ENCODE peak calls at places on chromosomes 3 and 15, in eight cellular contexts. D is A549, E is esophagus squamous epithelium, R is heart left ventricle, I is lower leg skin, A is GM12892, B is Peyer's patch, S is ovary. T is an unnamed sample.

GRCh38 chr15:35751421-35752133 is 205.6 kb upstream of the DPH6 start:
- DNase-seq in B (no peak), E (no peak), I (peak), R (peak), S (peak), A (no peak), D (peak), T (peak)

GRCh38 chr15:51793521-51793920 is 35.9 kb upstream of the TMOD3 start:
- DNase-seq in B (no peak), E (no peak), S (peak), A (no peak), D (no peak), R (peak), I (no peak), T (no peak)

GRCh38 chr3:40873456-40873855 is 325.8 kb upstream of the CTNNB1 start:
- DNase-seq in D (no peak), A (no peak), S (no peak), E (no peak), B (no peak), R (no peak), I (no peak), T (no peak)

GRCh38 chr3:60262546-60262945 is 988.7 kb downstream of the FHIT start:
- DNase-seq in D (no peak), A (no peak), S (no peak), B (no peak), R (no peak), I (no peak), E (no peak), T (no peak)

GRCh38 chr3:129195731-129196256 is 12.1 kb upstream of the CNBP start:
- DNase-seq in R (peak), S (peak), E (no peak), A (no peak), B (no peak), I (no peak), D (peak), T (no peak)

GRCh38 chr15:74365619-74366445 is 1.6 kb downstream of the CYP11A1 start:
- DNase-seq in S (peak), D (no peak), A (no peak), E (no peak), B (peak), I (peak), R (peak), T (peak)

GRCh38 chr3:160343132-160343531 is 55.9 kb downstream of the IFT80 start:
- DNase-seq in S (no peak), B (no peak), A (no peak), E (no peak), R (no peak), D (peak), I (no peak), T (no peak)

GRCh38 chr3:134369231-134369741 is 5.0 kb downstream of the AMOTL2 start:
- DNase-seq in R (no peak), D (no peak), I (peak), E (no peak), A (no peak), S (no peak), B (no peak), T (peak)

GRCh38 chr15:74349241-74349766 is 18.1 kb downstream of the CYP11A1 start:
- DNase-seq in B (no peak), I (no peak), D (no peak), S (no peak), A (no peak), R (no peak), E (no peak), T (no peak)

GRCh38 chr3:175399156-175399840 is 540.2 kb downstream of the NAALADL2 start:
- DNase-seq in R (no peak), B (no peak), D (no peak), I (no peak), E (no peak), A (no peak), S (no peak), T (no peak)

GRCh38 chr15:61890106-61890505 is 170.1 kb downstream of the VPS13C start:
- DNase-seq in D (peak), B (no peak), S (no peak), A (no peak), I (no peak), E (no peak), R (no peak), T (no peak)

GRCh38 chr3:41290736-41291135 is 91.4 kb downstream of the CTNNB1 start:
- DNase-seq in I (no peak), S (no peak), E (no peak), B (no peak), R (no peak), D (no peak), A (no peak), T (no peak)

GRCh38 chr3:3127432-3128010 is 781 bp downstream of the TRNT1 start:
- DNase-seq in D (peak), R (no peak), I (no peak), E (peak), B (no peak), A (no peak), S (no peak), T (no peak)

GRCh38 chr3:42247576-42248027 is 18.4 kb downstream of the CCK start:
- DNase-seq in R (no peak), A (no peak), S (no peak), E (no peak), B (no peak), D (peak), I (no peak), T (no peak)

GRCh38 chr3:170178631-170179030 is 2.9 kb downstream of the PHC3 start:
- DNase-seq in S (no peak), A (no peak), R (no peak), I (no peak), B (no peak), D (no peak), E (no peak), T (no peak)

GRCh38 chr15:85463273-85463937 is 83.0 kb downstream of the AKAP13 start:
- DNase-seq in R (no peak), A (no peak), E (no peak), I (no peak), S (no peak), D (no peak), B (no peak), T (no peak)

GRCh38 chr15:72339777-72340177 is 19.8 kb upstream of the CELF6 start:
- DNase-seq in I (no peak), E (no peak), A (no peak), S (no peak), D (peak), B (no peak), R (no peak), T (no peak)

GRCh38 chr15:44537728-44538240 is 837 bp downstream of the EIF3J start:
- DNase-seq in R (no peak), B (no peak), D (peak), A (no peak), I (no peak), E (no peak), S (no peak), T (no peak)

GRCh38 chr3:17979248-17979647 is 236.8 kb upstream of the TBC1D5 start:
- DNase-seq in I (no peak), S (no peak), E (no peak), R (no peak), B (no peak), A (no peak), D (peak), T (no peak)

GRCh38 chr3:150921207-150921606 is 16.0 kb upstream of the MINDY4B start:
- DNase-seq in B (no peak), S (no peak), R (no peak), A (no peak), D (no peak), I (no peak), E (no peak), T (no peak)

GRCh38 chr15:75620776-75621536 is 4.6 kb downstream of the SNUPN start:
- DNase-seq in I (peak), B (no peak), R (peak), A (no peak), S (peak), E (peak), D (peak), T (peak)

GRCh38 chr3:172415323-172415722 is 32.9 kb downstream of the GHSR start:
- DNase-seq in D (no peak), A (no peak), I (no peak), S (no peak), E (no peak), R (no peak), B (no peak), T (no peak)

GRCh38 chr3:61222428-61222827 is 28.8 kb downstream of the FHIT start:
- DNase-seq in D (no peak), R (no peak), S (no peak), E (no peak), A (no peak), B (no peak), I (no peak), T (no peak)

GRCh38 chr15:85312925-85313324 is 67.5 kb upstream of the AKAP13 start:
- DNase-seq in A (no peak), D (no peak), R (no peak), E (no peak), I (no peak), S (no peak), B (no peak), T (no peak)

GRCh38 chr15:89197503-89197971 is 23.8 kb downstream of the RLBP1 start:
- DNase-seq in R (no peak), E (no peak), A (no peak), S (no peak), I (no peak), D (no peak), B (no peak), T (peak)

GRCh38 chr15:99614749-99615288 is 49.0 kb downstream of the MEF2A start:
- DNase-seq in A (no peak), D (no peak), I (no peak), B (no peak), R (no peak), S (no peak), E (no peak), T (no peak)

GRCh38 chr3:140167600-140168281 is 232.8 kb downstream of the CLSTN2 start:
- DNase-seq in I (no peak), S (no peak), E (no peak), D (no peak), A (no peak), R (no peak), B (no peak), T (no peak)

DNA sequence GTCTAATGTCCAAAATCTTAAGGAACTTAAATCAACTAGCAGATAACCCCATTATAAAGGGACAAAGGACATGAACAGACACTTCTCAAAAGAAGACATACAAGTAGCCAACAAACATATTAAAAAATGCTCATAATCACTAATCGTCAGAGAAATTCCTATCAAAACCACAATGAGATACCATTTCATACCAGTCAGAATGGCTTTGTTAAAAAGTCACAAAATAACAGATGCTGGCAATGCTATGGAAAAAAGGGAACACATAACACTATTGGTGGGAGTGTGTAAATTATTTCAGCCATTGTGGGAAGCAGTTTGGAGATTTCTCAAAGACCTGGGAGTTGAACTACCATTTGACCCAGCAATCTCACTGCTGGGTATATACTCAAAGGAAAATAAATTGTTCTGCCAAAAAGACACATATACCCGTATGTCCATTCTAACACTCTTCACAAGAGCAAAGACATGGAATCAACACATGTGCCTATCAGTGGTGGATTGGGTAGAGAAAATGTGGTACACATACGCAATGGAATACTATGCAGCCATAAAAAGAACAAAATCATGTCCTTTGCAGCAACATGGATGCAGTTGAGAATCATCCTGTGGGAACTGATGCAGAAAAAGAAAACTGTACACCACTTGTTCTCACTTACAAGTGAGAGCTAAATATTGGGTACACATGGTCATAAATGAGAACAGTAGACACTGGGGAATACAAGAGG is 78.5 kb downstream of the TCF12 start:
- DNase-seq in R (no peak), D (no peak), E (no peak), S (no peak), I (no peak), A (no peak), B (no peak), T (no peak)
- TF ChIP-seq POLR2A in R (no peak), D (no peak), E (no peak), S (no peak), I (no peak), A (no peak), B (no peak), T (no peak)

GRCh38 chr3:158494657-158495056 is 76.3 kb upstream of the MLF1 start:
- DNase-seq in E (no peak), B (no peak), A (no peak), D (no peak), I (no peak), S (no peak), R (no peak), T (no peak)
- TF ChIP-seq POLR2A in E (no peak), B (no peak), A (no peak), D (no peak), I (no peak), S (no peak), R (no peak), T (no peak)

DNA sequence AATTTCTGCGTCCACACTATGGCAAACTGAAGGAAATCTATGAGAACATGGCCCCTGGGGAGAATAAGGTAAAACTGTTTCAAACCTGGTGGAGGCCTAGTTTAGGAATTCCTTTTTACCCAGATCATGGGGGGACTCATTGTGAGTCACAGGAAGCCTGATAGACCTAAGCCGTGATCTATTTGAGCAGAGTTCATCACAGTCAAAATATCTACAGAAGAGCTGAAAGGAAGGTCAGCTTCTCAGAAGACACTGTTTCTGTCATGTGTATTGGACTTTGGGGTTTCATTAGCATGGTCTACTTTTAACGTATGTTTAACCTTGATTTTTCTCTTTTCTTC is 1.3 kb downstream of the PSMD2 start:
- DNase-seq in A (no peak), S (no peak), B (no peak), D (no peak), R (no peak), E (no peak), I (no peak), T (no peak)
- TF ChIP-seq POLR2A in A (no peak), S (no peak), B (no peak), D (no peak), R (no peak), E (no peak), I (no peak), T (no peak)

GRCh38 chr3:10306156-10306555 is 13.4 kb upstream of the GHRL start:
- DNase-seq in I (no peak), D (no peak), B (no peak), A (no peak), E (no peak), S (no peak), R (no peak), T (no peak)

GRCh38 chr3:10305331-10305902 is 12.7 kb upstream of the GHRL start:
- DNase-seq in B (no peak), E (no peak), A (no peak), S (no peak), R (no peak), I (no peak), D (no peak), T (no peak)

GRCh38 chr3:10303105-10303504 is 10.4 kb upstream of the GHRL start:
- DNase-seq in E (no peak), I (no peak), D (no peak), S (no peak), A (no peak), B (no peak), R (no peak), T (no peak)

GRCh38 chr3:10303785-10304184 is 11.0 kb upstream of the GHRL start:
- DNase-seq in R (no peak), I (no peak), A (no peak), E (no peak), S (no peak), B (no peak), D (no peak), T (no peak)

GRCh38 chr3:10304905-10305304 is 12.2 kb upstream of the GHRL start:
- DNase-seq in D (no peak), R (no peak), B (no peak), S (no peak), A (no peak), E (no peak), I (no peak), T (no peak)
- TF ChIP-seq POLR2A in D (no peak), R (no peak), B (no peak), S (no peak), A (no peak), E (no peak), I (no peak), T (no peak)

GRCh38 chr15:66036859-66037258 is 167.6 kb downstream of the RAB11A start:
- DNase-seq in B (no peak), D (no peak), A (no peak), R (no peak), E (no peak), I (no peak), S (no peak), T (no peak)
- TF ChIP-seq POLR2A in B (no peak), D (no peak), A (no peak), R (no peak), E (no peak), I (no peak), S (no peak), T (no peak)

GRCh38 chr3:126750760-126751129 is 46.7 kb downstream of the CHCHD6 start:
- DNase-seq in R (no peak), S (no peak), E (no peak), I (peak), B (no peak), D (no peak), A (no peak), T (no peak)
- TF ChIP-seq POLR2A in R (no peak), S (no peak), E (no peak), I (no peak), B (no peak), D (no peak), A (no peak), T (no peak)

GRCh38 chr3:14525685-14526631 is 14.2 kb downstream of the GRIP2 start:
- DNase-seq in R (peak), A (no peak), D (no peak), I (no peak), B (peak), S (peak), E (no peak), T (no peak)
- TF ChIP-seq POLR2A in R (no peak), A (no peak), D (no peak), I (no peak), B (no peak), S (no peak), E (no peak), T (no peak)

DNA sequence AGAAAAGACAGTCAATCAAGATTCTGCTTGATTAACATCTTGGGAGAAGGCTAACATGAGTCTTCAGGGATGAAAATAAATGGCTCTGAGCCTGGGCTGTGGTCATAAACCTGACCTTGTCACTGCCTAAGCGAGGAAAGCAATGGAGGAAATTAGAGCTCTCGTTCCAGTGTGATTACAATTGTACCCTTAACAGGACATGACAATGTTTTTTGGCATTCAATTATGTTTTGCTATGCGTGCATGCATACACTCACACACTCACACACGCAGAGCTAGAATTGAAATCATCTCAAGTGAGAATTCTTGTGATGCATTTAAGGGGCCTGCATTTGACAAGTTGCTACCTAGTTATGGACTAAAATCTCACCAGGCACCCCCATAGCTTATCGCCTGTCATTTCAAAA is 24.1 kb downstream of the ZNF80 start:
- DNase-seq in B (no peak), I (no peak), E (no peak), D (no peak), R (no peak), A (no peak), S (no peak), T (no peak)
- TF ChIP-seq POLR2A in B (no peak), I (no peak), E (no peak), D (no peak), R (no peak), A (no peak), S (no peak), T (no peak)

T was measured in breast epithelium.